ENCODE peak calls at places on chromosome 22, in seven cellular contexts. N is dorsolateral prefrontal cortex; W is stimulated activated CD4-positive, alpha-beta T cell treated with anti-CD3 and anti-CD28 coated beads, Interleukin-12 subunit alpha, Interleukin-12 subunit beta, amount 100 ng/mL, for 24 hours; G is cardiac muscle cell; U is A549; A is cerebellum; S is IMR-90. J is an unnamed sample.

GRCh38 chr22:41487037-41487963 is 18.4 kb downstream of the ACO2 start:
- DNase-seq in N (no peak), W (no peak), G (no peak), U (no peak), A (no peak), S (peak; percentile 70), J (no peak)

GRCh38 chr22:22745225-22746060 is 101.0 kb downstream of the GGTLC2 start:
- DNase-seq in N (no peak), W (peak; percentile 26), G (no peak), U (peak; percentile 26), A (no peak), S (peak; percentile 19), J (peak; percentile 61)

GRCh38 chr22:22684605-22685561 is 40.5 kb downstream of the GGTLC2 start:
- DNase-seq in N (no peak), W (no peak), G (no peak), U (peak; percentile 30), A (no peak), S (peak; percentile 88), J (peak; percentile 54)

GRCh38 chr22:45196926-45197605 is 33.3 kb downstream of the NUP50 start:
- DNase-seq in N (no peak), W (no peak), G (no peak), U (no peak), A (no peak), S (no peak), J (no peak)

GRCh38 chr22:32378703-32379272 is 21.1 kb downstream of the RFPL3 start:
- DNase-seq in N (peak; percentile 31), W (peak; percentile 15), G (peak; percentile 45), U (peak; percentile 56), A (no peak), S (peak; percentile 18), J (no peak)

GRCh38 chr22:32083814-32084213 is 40.8 kb downstream of the SLC5A1 start:
- DNase-seq in N (no peak), W (no peak), G (no peak), U (no peak), A (no peak), S (no peak), J (no peak)

GRCh38 chr22:17430298-17430900 is 61.1 kb downstream of the CECR2 start:
- DNase-seq in N (no peak), W (no peak), G (no peak), U (no peak), A (no peak), S (no peak), J (no peak)

GRCh38 chr22:26887456-26887855 is 230.1 kb downstream of the MIAT start:
- DNase-seq in N (no peak), W (no peak), G (peak; percentile 78), U (peak; percentile 47), A (no peak), S (peak; percentile 74), J (no peak)

GRCh38 chr22:29758959-29759358 is 7.8 kb downstream of the ZMAT5 start:
- DNase-seq in N (no peak), W (no peak), G (no peak), U (no peak), A (no peak), S (no peak), J (no peak)

GRCh38 chr22:39454385-39454871 is 2.4 kb upstream of the MGAT3 start:
- DNase-seq in N (no peak), W (no peak), G (no peak), U (peak; percentile 64), A (no peak), S (no peak), J (no peak)

GRCh38 chr22:20026204-20026908 is 5.4 kb downstream of the TANGO2 start:
- DNase-seq in N (no peak), W (no peak), G (no peak), U (no peak), A (no peak), S (no peak), J (peak; percentile 46)

GRCh38 chr22:26666035-26666338 is 8.6 kb downstream of the MIAT start:
- DNase-seq in N (no peak), W (no peak), G (no peak), U (no peak), A (no peak), S (peak; percentile 75), J (no peak)

GRCh38 chr22:23244690-23245044 is 64.4 kb downstream of the BCR start:
- DNase-seq in N (no peak), W (no peak), G (no peak), U (no peak), A (no peak), S (no peak), J (no peak)

GRCh38 chr22:39313258-39314001 is 6.0 kb downstream of the RPL3 start:
- DNase-seq in N (no peak), W (no peak), G (no peak), U (no peak), A (no peak), S (no peak), J (no peak)

GRCh38 chr22:49112661-49113626 is 714.7 kb downstream of the BRD1 start:
- DNase-seq in N (no peak), W (no peak), G (no peak), U (no peak), A (no peak), S (no peak), J (no peak)

J was measured in right lobe of liver.